ENCODE peak calls at places on chromosomes 3 and 15, in five cellular contexts. One of them, this sample, is unnamed.

GRCh38 chr3:195709676-195710085 is 11.1 kb upstream of the MUC20 start:
- DNase-seq in germinal center: no peak
- DNase-seq in neural crest cell: no peak
- DNase-seq in glutamatergic neuron: no peak
- DNase-seq in LHCN-M2: no peak
- DNase-seq in this sample: no peak

GRCh38 chr15:52651868-52652267 is 27.3 kb downstream of the ATOSA start:
- DNase-seq in neural crest cell: peak; percentile 53
- DNase-seq in LHCN-M2: peak; percentile 96
- DNase-seq in germinal center: peak; percentile 18
- DNase-seq in glutamatergic neuron: peak; percentile 40
- DNase-seq in this sample: peak; percentile 90

GRCh38 chr3:160094562-160094961 is 105.9 kb downstream of the IL12A start:
- DNase-seq in germinal center: no peak
- DNase-seq in glutamatergic neuron: no peak
- DNase-seq in neural crest cell: no peak
- DNase-seq in LHCN-M2: no peak
- DNase-seq in this sample: no peak

GRCh38 chr15:83398591-83398990 is 48.5 kb upstream of the SH3GL3 start:
- DNase-seq in LHCN-M2: peak; percentile 57
- DNase-seq in glutamatergic neuron: no peak
- DNase-seq in neural crest cell: no peak
- DNase-seq in germinal center: no peak
- DNase-seq in this sample: peak; percentile 63

GRCh38 chr3:44398853-44399252 is 60.3 kb downstream of the TCAIM start:
- DNase-seq in LHCN-M2: no peak
- DNase-seq in neural crest cell: no peak
- DNase-seq in germinal center: no peak
- DNase-seq in glutamatergic neuron: no peak
- DNase-seq in this sample: no peak

GRCh38 chr3:30319713-30320112 is 286.7 kb upstream of the TGFBR2 start:
- DNase-seq in neural crest cell: peak; percentile 2
- DNase-seq in germinal center: peak; percentile 22
- DNase-seq in glutamatergic neuron: no peak
- DNase-seq in LHCN-M2: peak; percentile 80
- DNase-seq in this sample: peak; percentile 84

GRCh38 chr15:41284425-41285177 is 47.8 kb downstream of the OIP5 start:
- DNase-seq in LHCN-M2: peak; percentile 28
- DNase-seq in neural crest cell: no peak
- DNase-seq in glutamatergic neuron: no peak
- DNase-seq in germinal center: peak; percentile 15
- DNase-seq in this sample: peak; percentile 35

GRCh38 chr3:69085543-69086132 is 901 bp downstream of the ARL6IP5 start:
- DNase-seq in LHCN-M2: no peak
- DNase-seq in glutamatergic neuron: peak; percentile 19
- DNase-seq in germinal center: no peak
- DNase-seq in neural crest cell: no peak
- DNase-seq in this sample: peak; percentile 12

GRCh38 chr3:21747376-21747775 is 3.6 kb downstream of the ZNF385D start:
- DNase-seq in germinal center: no peak
- DNase-seq in glutamatergic neuron: no peak
- DNase-seq in neural crest cell: no peak
- DNase-seq in LHCN-M2: peak; percentile 65
- DNase-seq in this sample: peak; percentile 54

GRCh38 chr15:60442763-60443162 is 36.2 kb downstream of the ICE2 start:
- DNase-seq in germinal center: no peak
- DNase-seq in LHCN-M2: no peak
- DNase-seq in neural crest cell: no peak
- DNase-seq in glutamatergic neuron: no peak
- DNase-seq in this sample: peak; percentile 46

GRCh38 chr3:105555206-105555605 is 188.5 kb downstream of the ALCAM start:
- DNase-seq in glutamatergic neuron: no peak
- DNase-seq in neural crest cell: no peak
- DNase-seq in germinal center: no peak
- DNase-seq in LHCN-M2: no peak
- DNase-seq in this sample: no peak

GRCh38 chr3:178090899-178091298 is 445.3 kb upstream of the KCNMB2 start:
- DNase-seq in germinal center: no peak
- DNase-seq in LHCN-M2: no peak
- DNase-seq in glutamatergic neuron: no peak
- DNase-seq in neural crest cell: no peak
- DNase-seq in this sample: no peak

This sample was measured in M059J.